ENCODE peak calls at places on chromosomes 16 and 17, in nine cellular contexts. One of them, this sample, is unnamed.

GRCh38 chr17:27244481-27245223 is 49.3 kb upstream of the WSB1 start:
- DNase-seq in osteocyte: no peak
- DNase-seq in T-cell: no peak
- DNase-seq in Ammon's horn: peak; percentile 77
- DNase-seq in uterus: peak; percentile 84
- DNase-seq in ELR: peak; percentile 77
- DNase-seq in NCI-H1105: no peak
- DNase-seq in EL: peak; percentile 91
- DNase-seq in iPS DF 6.9: no peak
- DNase-seq in this sample: peak; percentile 76

GRCh38 chr16:85479972-85480726 is 133.0 kb upstream of the GSE1 start:
- DNase-seq in osteocyte: no peak
- DNase-seq in T-cell: no peak
- DNase-seq in Ammon's horn: no peak
- DNase-seq in uterus: no peak
- DNase-seq in ELR: no peak
- DNase-seq in NCI-H1105: no peak
- DNase-seq in EL: no peak
- DNase-seq in iPS DF 6.9: no peak
- DNase-seq in this sample: no peak

GRCh38 chr16:20910781-20911321 is 10.3 kb downstream of the LYRM1 start:
- DNase-seq in osteocyte: no peak
- DNase-seq in T-cell: no peak
- DNase-seq in Ammon's horn: no peak
- DNase-seq in uterus: no peak
- DNase-seq in ELR: peak; percentile 88
- DNase-seq in NCI-H1105: no peak
- DNase-seq in EL: peak; percentile 89
- DNase-seq in iPS DF 6.9: no peak
- DNase-seq in this sample: no peak

GRCh38 chr17:1324201-1324750 is 44.8 kb downstream of the TRARG1 start:
- DNase-seq in osteocyte: no peak
- DNase-seq in T-cell: no peak
- DNase-seq in Ammon's horn: no peak
- DNase-seq in uterus: no peak
- DNase-seq in ELR: no peak
- DNase-seq in NCI-H1105: no peak
- DNase-seq in EL: no peak
- DNase-seq in iPS DF 6.9: no peak
- DNase-seq in this sample: no peak

GRCh38 chr17:64772845-64773299 is 110.8 kb upstream of the SMURF2 start:
- DNase-seq in osteocyte: peak; percentile 63
- DNase-seq in T-cell: no peak
- DNase-seq in Ammon's horn: no peak
- DNase-seq in uterus: no peak
- DNase-seq in ELR: no peak
- DNase-seq in NCI-H1105: no peak
- DNase-seq in EL: no peak
- DNase-seq in iPS DF 6.9: no peak
- DNase-seq in this sample: no peak

GRCh38 chr16:74740795-74741304 is 33.8 kb downstream of the FA2H start:
- DNase-seq in osteocyte: no peak
- DNase-seq in T-cell: no peak
- DNase-seq in Ammon's horn: peak; percentile 91
- DNase-seq in uterus: no peak
- DNase-seq in ELR: no peak
- DNase-seq in NCI-H1105: no peak
- DNase-seq in EL: no peak
- DNase-seq in iPS DF 6.9: no peak
- DNase-seq in this sample: peak; percentile 87

GRCh38 chr17:35705230-35705629 is 26.2 kb upstream of the RASL10B start:
- DNase-seq in osteocyte: no peak
- DNase-seq in T-cell: no peak
- DNase-seq in Ammon's horn: no peak
- DNase-seq in uterus: no peak
- DNase-seq in ELR: no peak
- DNase-seq in NCI-H1105: no peak
- DNase-seq in EL: no peak
- DNase-seq in iPS DF 6.9: no peak
- DNase-seq in this sample: no peak

GRCh38 chr17:77248216-77249054 is 107.7 kb downstream of the SEC14L1 start:
- DNase-seq in osteocyte: no peak
- DNase-seq in T-cell: no peak
- DNase-seq in Ammon's horn: no peak
- DNase-seq in uterus: no peak
- DNase-seq in ELR: no peak
- DNase-seq in NCI-H1105: no peak
- DNase-seq in EL: peak; percentile 44
- DNase-seq in iPS DF 6.9: no peak
- DNase-seq in this sample: no peak